ENCODE peak calls at places on chromosomes 5 and 9, in eight cellular contexts. R is A549, G is SK-N-SH, K is GM12878, O is HepG2, Z is IMR-90, C is H1, S is K562. T is an unnamed sample.

GRCh38 chr9:132129535-132129934 is 32.3 kb upstream of the NTNG2 start:
- DNase-seq in R (no peak), G (no peak), O (no peak), Z (no peak), S (peak; percentile 36), C (no peak), K (no peak), T (no peak)

GRCh38 chr9:73118898-73119554 is 32.6 kb upstream of the ANXA1 start:
- DNase-seq in K (no peak), G (no peak), C (no peak), O (no peak), R (peak; percentile 93), Z (peak; percentile 77), S (no peak), T (peak; percentile 66)

GRCh38 chr5:172410160-172410559 is 44.2 kb downstream of the SH3PXD2B start:
- DNase-seq in G (no peak), O (no peak), S (no peak), Z (peak; percentile 87), R (no peak), K (peak; percentile 24), C (no peak), T (no peak)

GRCh38 chr9:111691686-111692329 is 30.4 kb downstream of the GNG10 start:
- DNase-seq in O (peak; percentile 52), R (peak; percentile 66), K (no peak), S (no peak), C (no peak), Z (peak; percentile 48), G (peak; percentile 39), T (peak; percentile 24)

GRCh38 chr5:35438786-35439185 is 178.9 kb upstream of the SPEF2 start:
- DNase-seq in C (no peak), S (no peak), K (no peak), Z (no peak), O (no peak), R (no peak), G (no peak), T (no peak)

GRCh38 chr9:127574089-127574921 is 37.8 kb upstream of the STXBP1 start:
- DNase-seq in O (no peak), Z (no peak), S (no peak), R (peak; percentile 76), C (no peak), K (no peak), G (no peak), T (no peak)

GRCh38 chr5:107769531-107769930 is 98.8 kb upstream of the EFNA5 start:
- DNase-seq in G (no peak), Z (no peak), C (no peak), O (no peak), S (no peak), R (no peak), K (no peak), T (no peak)

GRCh38 chr5:158116965-158117364 is 258.0 kb upstream of the CLINT1 start:
- DNase-seq in R (no peak), O (no peak), K (no peak), G (no peak), Z (no peak), S (no peak), C (no peak), T (no peak)

GRCh38 chr9:77523891-77524290 is 124.2 kb downstream of the GNA14 start:
- DNase-seq in Z (no peak), R (peak; percentile 36), C (no peak), K (no peak), G (no peak), S (no peak), O (no peak), T (no peak)

GRCh38 chr5:142878638-142879037 is 108.5 kb downstream of the ARHGAP26 start:
- DNase-seq in G (no peak), C (no peak), K (no peak), R (no peak), Z (no peak), S (no peak), O (no peak), T (no peak)

GRCh38 chr9:82961504-82962125 is 101.3 kb downstream of the RASEF start:
- DNase-seq in K (peak; percentile 11), C (peak; percentile 83), S (peak; percentile 54), Z (peak; percentile 70), G (peak; percentile 74), O (peak; percentile 73), R (peak; percentile 80), T (peak; percentile 61)

GRCh38 chr9:108746864-108747263 is 108.9 kb downstream of the ACTL7B start:
- DNase-seq in S (no peak), C (no peak), R (no peak), O (peak; percentile 57), K (no peak), G (no peak), Z (no peak), T (no peak)

GRCh38 chr5:172407241-172407691 is 47.1 kb downstream of the SH3PXD2B start:
- DNase-seq in S (no peak), C (no peak), K (no peak), R (no peak), Z (peak; percentile 55), O (no peak), G (no peak), T (no peak)

GRCh38 chr5:81751009-81751835 is at the start of gene SSBP2:
- DNase-seq in S (peak; percentile 94), C (peak; percentile 100), O (peak; percentile 69), G (peak; percentile 97), K (peak; percentile 95), Z (peak; percentile 98), R (peak; percentile 98), T (peak; percentile 96)

GRCh38 chr5:119458911-119459632 is 6.8 kb downstream of the HSD17B4 start:
- DNase-seq in R (no peak), Z (no peak), O (no peak), G (no peak), K (no peak), C (no peak), S (no peak), T (no peak)

GRCh38 chr5:139764250-139764791 is 31.3 kb upstream of the PSD2 start:
- DNase-seq in O (no peak), C (peak; percentile 83), S (peak; percentile 53), R (no peak), G (peak; percentile 92), Z (no peak), K (no peak), T (no peak)

GRCh38 chr5:68134669-68135313 is 80.8 kb upstream of the PIK3R1 start:
- DNase-seq in G (no peak), C (no peak), Z (no peak), K (no peak), R (no peak), S (no peak), O (no peak), T (no peak)

DNA sequence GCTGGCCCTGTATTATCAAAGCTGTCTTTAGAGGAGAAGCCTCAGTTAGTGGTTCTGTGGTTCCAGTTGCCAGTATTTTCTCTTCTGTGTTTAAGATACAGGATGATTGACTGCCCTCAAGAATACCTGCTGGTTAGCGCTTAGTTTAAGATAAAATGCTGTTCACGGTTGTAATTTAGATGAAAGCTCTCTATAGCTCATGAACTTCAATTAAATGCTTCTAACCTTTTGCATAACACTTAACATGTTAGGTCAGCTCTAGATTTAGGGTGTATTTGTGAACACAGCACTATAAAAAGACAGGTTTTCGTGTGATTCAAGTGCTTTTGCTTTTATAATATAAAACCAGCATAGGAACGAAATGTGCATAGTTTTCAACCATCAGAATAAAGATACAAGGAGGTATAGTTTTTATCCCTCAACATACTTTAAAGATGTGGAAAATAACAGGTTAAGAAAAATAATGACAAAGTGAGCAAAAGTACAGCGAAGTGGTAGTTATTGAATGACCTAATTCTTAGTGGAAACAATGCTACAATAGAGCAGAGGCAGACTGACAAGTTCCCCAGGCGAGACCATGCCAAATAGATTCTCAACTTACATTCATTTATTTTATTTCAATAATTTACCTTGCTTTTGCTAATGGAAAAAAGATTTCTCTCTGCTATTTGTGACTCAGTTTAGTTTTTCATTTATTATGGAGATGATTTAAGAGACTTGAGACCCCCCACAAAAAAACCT is 602.6 kb upstream of the DMAC1 start:
- DNase-seq in C (no peak), G (no peak), Z (no peak), K (no peak), R (no peak), O (no peak), S (no peak), T (no peak)
- TF ChIP-seq RAD21 in C (no peak), G (no peak), Z (no peak), K (no peak), R (no peak), O (no peak), S (no peak), T (no peak)

DNA sequence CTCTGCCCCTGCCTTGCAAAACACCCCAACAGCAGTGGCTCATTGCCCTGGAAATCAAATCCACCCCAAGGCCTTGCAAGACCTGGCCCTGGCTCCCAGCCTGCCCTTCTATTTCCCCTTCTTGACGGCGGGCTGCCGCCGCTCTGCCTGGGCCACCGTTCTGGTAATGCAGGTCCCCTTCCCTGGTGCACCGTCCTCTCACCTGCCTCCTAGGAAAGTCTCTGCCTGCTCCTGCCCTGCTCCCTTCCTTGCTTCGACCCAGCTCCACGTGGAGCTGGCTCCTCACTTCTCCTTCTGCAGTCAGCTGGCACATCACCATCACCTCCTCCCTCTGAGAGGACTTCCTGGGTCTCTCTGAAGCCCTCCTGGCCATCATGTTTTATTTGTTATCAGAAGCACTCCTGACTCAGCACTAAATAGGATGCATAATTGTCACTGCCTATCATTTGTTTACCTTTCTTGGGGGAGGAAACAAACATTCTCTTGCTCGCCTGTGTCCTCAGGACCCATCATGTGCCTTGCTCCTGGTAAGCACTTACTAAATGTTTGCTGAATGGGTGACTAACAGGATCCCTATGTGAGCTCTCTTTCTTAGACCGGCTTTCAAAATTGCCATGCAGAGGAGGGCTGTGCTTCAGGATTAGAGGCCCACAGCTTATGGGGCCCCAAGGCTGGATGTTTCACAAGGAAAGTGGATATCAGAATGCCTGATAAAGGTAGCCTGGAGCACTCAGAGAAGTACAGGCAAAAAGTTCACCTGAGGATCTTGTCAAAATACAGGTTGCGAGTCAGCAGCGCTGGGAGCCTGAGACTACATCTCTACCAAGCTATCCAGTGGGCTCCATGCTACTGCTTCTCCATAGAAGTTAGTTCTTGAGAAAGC is 19.6 kb upstream of the C5orf47 start:
- DNase-seq in O (peak; percentile 97), S (peak; percentile 47), Z (peak; percentile 88), R (peak; percentile 95), C (no peak), G (no peak), K (no peak), T (no peak)
- TF ChIP-seq RAD21 in O (no peak), S (no peak), Z (no peak), R (peak; percentile 16), C (no peak), G (no peak), K (no peak), T (no peak)

DNA sequence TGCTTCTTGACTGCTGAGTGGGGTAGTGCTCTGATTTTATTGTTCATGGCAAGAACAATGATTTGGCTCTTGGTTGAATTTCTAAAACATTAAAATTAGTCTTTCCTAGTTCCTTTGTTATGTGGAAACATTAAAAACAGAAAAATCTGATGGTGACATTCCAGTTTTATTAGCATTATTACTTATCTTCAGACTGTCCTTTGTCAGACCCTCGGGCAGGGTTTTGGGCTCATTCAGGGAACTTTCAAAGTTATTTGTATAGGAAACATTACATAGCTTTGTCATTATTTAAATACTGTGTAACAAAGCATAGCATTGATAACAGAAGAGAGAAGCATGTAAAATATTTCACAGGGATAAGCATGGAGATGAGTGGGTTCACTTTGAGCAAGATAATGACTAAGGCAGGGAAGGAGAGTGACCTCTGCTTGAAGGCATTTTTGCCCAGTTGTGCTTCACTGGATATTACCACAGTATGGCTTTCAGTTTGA is 119.9 kb downstream of the KDM4C start:
- DNase-seq in Z (peak; percentile 83), K (no peak), O (peak; percentile 91), R (peak; percentile 57), S (no peak), G (no peak), C (no peak), T (no peak)
- TF ChIP-seq RAD21 in Z (no peak), K (no peak), O (no peak), R (no peak), S (no peak), G (no peak), C (no peak), T (no peak)

GRCh38 chr9:5263568-5264218 is 32.5 kb downstream of the INSL4 start:
- DNase-seq in K (no peak), C (no peak), G (no peak), R (peak; percentile 60), Z (no peak), S (no peak), O (peak; percentile 15), T (peak; percentile 12)
- TF ChIP-seq RAD21 in K (peak; percentile 33), C (peak; percentile 44), G (no peak), R (peak; percentile 54), Z (no peak), S (peak; percentile 32), O (no peak), T (peak; percentile 36)

T was measured in HCT116.